ENCODE peak calls at places on chromosomes 16 and 17, in nine cellular contexts. G is body of pancreas; R is epithelial cell of esophagus; O is nephron progenitor cell; D is CD4-positive, alpha-beta T cell; P is fibroblast of mammary gland; L is GM12865; W is GM13976; V is heart right ventricle. Y is an unnamed sample.

GRCh38 chr16:8668138-8668537 is 6.3 kb upstream of the ABAT start:
- DNase-seq in G (no peak), R (no peak), O (no peak), D (no peak), P (no peak), L (no peak), W (no peak), V (no peak), Y (no peak)

GRCh38 chr17:50719924-50720805 is 762 bp downstream of the LUC7L3 start:
- DNase-seq in G (no peak), R (no peak), O (no peak), D (no peak), P (no peak), L (no peak), W (no peak), V (no peak), Y (peak; percentile 44)

GRCh38 chr17:56815711-56816110 is 18.0 kb downstream of the C17orf67 start:
- DNase-seq in G (no peak), R (peak; percentile 53), O (no peak), D (no peak), P (peak; percentile 45), L (no peak), W (no peak), V (no peak), Y (no peak)

GRCh38 chr17:26773189-26774188 is 520.4 kb upstream of the WSB1 start:
- DNase-seq in G (no peak), R (no peak), O (no peak), D (no peak), P (no peak), L (no peak), W (no peak), V (no peak), Y (peak; percentile 2)

GRCh38 chr17:57440522-57441269 is 184.4 kb downstream of the MSI2 start:
- DNase-seq in G (peak; percentile 35), R (peak; percentile 86), O (peak; percentile 74), D (peak; percentile 55), P (peak; percentile 91), L (peak; percentile 40), W (peak; percentile 81), V (peak; percentile 72), Y (peak; percentile 69)

GRCh38 chr16:86732621-86733297 is 154.4 kb downstream of the FOXL1 start:
- DNase-seq in G (no peak), R (no peak), O (peak; percentile 61), D (no peak), P (peak; percentile 46), L (no peak), W (no peak), V (no peak), Y (no peak)

GRCh38 chr16:84418056-84418849 is 49.9 kb downstream of the ATP2C2 start:
- DNase-seq in G (no peak), R (no peak), O (no peak), D (no peak), P (no peak), L (no peak), W (no peak), V (no peak), Y (no peak)

GRCh38 chr16:16166085-16166484 is 57.2 kb downstream of the ABCC6 start:
- DNase-seq in G (no peak), R (no peak), O (no peak), D (no peak), P (no peak), L (no peak), W (no peak), V (no peak), Y (no peak)

GRCh38 chr17:80513201-80513600 is 31.4 kb upstream of the RPTOR start:
- DNase-seq in G (no peak), R (no peak), O (no peak), D (no peak), P (no peak), L (no peak), W (no peak), V (no peak), Y (no peak)

GRCh38 chr17:80512233-80512632 is 32.4 kb upstream of the RPTOR start:
- DNase-seq in G (no peak), R (peak; percentile 29), O (no peak), D (no peak), P (peak; percentile 65), L (no peak), W (no peak), V (no peak), Y (no peak)

GRCh38 chr17:80510772-80511171 is 33.9 kb upstream of the RPTOR start:
- DNase-seq in G (no peak), R (no peak), O (no peak), D (no peak), P (no peak), L (no peak), W (no peak), V (no peak), Y (no peak)

GRCh38 chr17:80510132-80510531 is 33.7 kb upstream of the NPTX1 start:
- DNase-seq in G (no peak), R (no peak), O (no peak), D (no peak), P (no peak), L (no peak), W (no peak), V (no peak), Y (no peak)

DNA sequence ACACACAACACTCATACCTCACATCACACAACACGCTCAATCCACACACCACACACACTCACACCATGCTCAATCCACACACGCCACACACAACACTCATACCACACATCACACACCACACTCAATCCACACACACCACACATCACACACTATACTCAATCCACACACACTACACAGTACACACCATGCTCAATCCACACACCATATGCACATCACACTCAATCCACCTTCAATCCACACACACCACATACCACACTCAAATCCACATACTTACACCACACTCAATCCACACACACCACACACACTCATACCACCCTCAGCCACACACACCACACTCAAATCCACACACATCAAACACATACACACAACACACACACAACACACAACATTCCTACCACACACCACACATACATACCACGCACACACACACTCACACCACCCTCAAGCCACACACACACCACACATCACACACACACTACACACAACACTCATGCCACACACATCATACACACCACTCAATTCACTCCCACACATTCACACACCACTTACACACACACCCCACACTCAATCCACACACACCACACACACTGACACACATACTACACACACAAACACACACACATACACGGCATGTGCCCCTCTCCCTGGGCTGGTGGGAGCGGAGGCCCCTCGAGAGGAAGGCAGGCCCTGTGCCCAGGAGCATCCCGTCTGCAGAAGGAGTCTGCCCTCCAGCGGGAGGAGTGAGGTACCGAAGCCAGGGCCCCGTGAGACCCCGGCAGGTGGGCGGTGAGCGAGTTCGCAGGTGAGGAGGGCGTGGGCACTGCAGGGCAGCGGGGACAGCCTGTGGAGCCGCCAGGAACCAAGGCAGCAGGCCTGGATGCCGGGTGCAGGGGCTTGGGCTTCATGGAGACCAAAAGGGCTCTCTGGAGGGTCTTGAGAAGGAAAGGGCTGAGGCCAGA is 33.1 kb upstream of the RPTOR start:
- DNase-seq in G (no peak), R (no peak), O (peak; percentile 33), D (no peak), P (no peak), L (no peak), W (no peak), V (no peak), Y (no peak)
- TF ChIP-seq CTCF in G (no peak), R (no peak), O (peak; percentile 18), D (no peak), P (no peak), L (no peak), W (no peak), V (no peak), Y (no peak)

GRCh38 chr16:588639-588888 is 1.3 kb upstream of the RAB40C start:
- DNase-seq in G (peak; percentile 64), R (peak; percentile 66), O (peak; percentile 56), D (peak; percentile 47), P (peak; percentile 72), L (peak; percentile 82), W (peak; percentile 62), V (peak; percentile 45), Y (no peak)

GRCh38 chr16:590165-590874 is 454 bp downstream of the RAB40C start:
- DNase-seq in G (no peak), R (peak; percentile 54), O (no peak), D (no peak), P (peak; percentile 31), L (no peak), W (no peak), V (peak; percentile 40), Y (no peak)

GRCh38 chr16:588889-589657 is 793 bp upstream of the RAB40C start:
- DNase-seq in G (peak; percentile 98), R (peak; percentile 96), O (peak; percentile 98), D (peak; percentile 97), P (peak; percentile 93), L (peak; percentile 98), W (peak; percentile 93), V (peak; percentile 99), Y (peak; percentile 95)

GRCh38 chr16:590875-591200 is 972 bp downstream of the RAB40C start:
- DNase-seq in G (no peak), R (no peak), O (no peak), D (no peak), P (no peak), L (no peak), W (no peak), V (no peak), Y (no peak)

GRCh38 chr16:589658-590159 is at the start of gene RAB40C:
- DNase-seq in G (peak; percentile 99), R (peak; percentile 99), O (peak; percentile 99), D (peak; percentile 99), P (peak; percentile 97), L (peak; percentile 100), W (peak; percentile 99), V (peak; percentile 99), Y (peak; percentile 100)
- TF ChIP-seq CTCF in G (peak; percentile 36), R (no peak), O (no peak), D (no peak), P (no peak), L (no peak), W (no peak), V (no peak), Y (peak; percentile 18)

GRCh38 chr16:27314986-27315332 is 1.2 kb downstream of the IL4R start:
- DNase-seq in G (no peak), R (no peak), O (no peak), D (no peak), P (no peak), L (no peak), W (no peak), V (no peak), Y (no peak)

GRCh38 chr16:27317320-27317719 is 3.5 kb downstream of the IL4R start:
- DNase-seq in G (no peak), R (peak; percentile 95), O (no peak), D (no peak), P (no peak), L (no peak), W (no peak), V (no peak), Y (no peak)

GRCh38 chr16:27316038-27316680 is 2.4 kb downstream of the IL4R start:
- DNase-seq in G (no peak), R (no peak), O (no peak), D (no peak), P (no peak), L (no peak), W (no peak), V (no peak), Y (no peak)

GRCh38 chr16:27314161-27314723 is 468 bp downstream of the IL4R start:
- DNase-seq in G (peak; percentile 43), R (peak; percentile 80), O (no peak), D (no peak), P (peak; percentile 98), L (peak; percentile 74), W (peak; percentile 74), V (peak; percentile 36), Y (peak; percentile 65)

DNA sequence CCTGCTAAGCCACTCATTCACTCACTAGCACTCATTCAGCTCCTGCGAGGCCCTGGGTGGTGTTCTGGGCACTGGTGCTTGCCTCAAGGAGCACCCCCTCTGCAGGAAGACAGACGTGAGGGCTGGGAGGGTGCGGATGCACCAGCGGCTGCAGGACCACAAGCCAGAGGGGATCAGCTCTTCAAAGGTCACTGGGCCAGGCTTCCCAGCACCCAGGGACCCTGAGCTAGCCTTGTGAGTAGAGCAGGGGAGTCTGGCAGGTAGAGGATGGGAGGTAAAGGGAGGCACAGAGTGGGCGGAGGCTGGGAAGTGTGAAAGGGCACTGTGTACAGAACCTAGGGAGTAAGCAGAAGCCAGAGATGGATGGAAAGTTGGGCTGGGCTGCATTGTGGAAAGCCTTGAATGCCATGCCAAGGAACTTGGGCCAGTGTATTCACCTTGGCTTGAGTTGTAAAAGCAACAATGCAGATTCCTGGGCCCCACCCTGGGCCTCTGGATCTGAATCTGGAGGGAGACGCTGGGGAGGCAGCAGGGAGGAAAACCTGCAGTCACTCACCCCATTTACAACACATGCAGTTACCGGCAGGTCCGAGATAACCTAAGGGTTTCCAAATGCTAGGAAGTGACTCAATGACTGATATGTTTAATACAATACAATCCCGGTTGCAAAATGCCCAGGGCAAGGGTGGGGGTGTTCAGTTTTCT is 1.7 kb downstream of the IL4R start:
- DNase-seq in G (no peak), R (peak; percentile 97), O (no peak), D (peak; percentile 46), P (peak; percentile 75), L (peak; percentile 38), W (no peak), V (peak; percentile 36), Y (peak; percentile 54)
- TF ChIP-seq CTCF in G (no peak), R (peak; percentile 31), O (no peak), D (no peak), P (no peak), L (no peak), W (no peak), V (no peak), Y (peak; percentile 8)

DNA sequence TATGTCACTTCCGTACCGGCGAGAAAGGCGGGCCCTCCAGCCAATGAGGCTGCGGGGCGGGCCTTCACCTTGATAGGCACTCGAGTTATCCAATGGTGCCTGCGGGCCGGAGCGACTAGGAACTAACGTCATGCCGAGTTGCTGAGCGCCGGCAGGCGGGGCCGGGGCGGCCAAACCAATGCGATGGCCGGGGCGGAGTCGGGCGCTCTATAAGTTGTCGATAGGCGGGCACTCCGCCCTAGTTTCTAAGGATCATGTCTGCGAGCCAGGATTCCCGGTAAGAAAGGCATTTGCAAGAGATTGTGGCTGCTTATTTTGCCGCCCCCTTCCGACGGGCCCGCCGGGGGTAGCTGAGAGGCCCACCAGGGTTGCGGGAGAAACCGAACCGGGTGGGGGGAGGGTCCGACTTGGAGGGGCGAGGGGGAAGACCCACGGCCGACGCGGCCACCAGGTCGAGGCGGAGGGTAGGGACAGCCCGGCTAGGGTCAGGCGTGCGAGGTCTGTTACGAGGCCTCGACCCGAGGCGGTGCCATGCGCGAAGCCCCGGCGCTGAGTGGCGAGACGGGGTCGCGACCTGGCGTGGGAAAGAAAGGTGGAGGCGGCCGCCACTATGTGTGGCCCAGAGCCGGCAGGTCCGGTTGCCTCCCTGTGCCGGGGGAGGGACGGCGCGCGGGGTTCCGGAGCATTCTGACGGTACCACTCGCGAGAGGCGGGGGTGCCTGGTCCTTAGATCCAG is 6.7 kb upstream of the CD68 start:
- DNase-seq in G (peak; percentile 100), R (peak; percentile 99), O (peak; percentile 99), D (peak; percentile 100), P (peak; percentile 99), L (peak; percentile 99), W (peak; percentile 99), V (peak; percentile 100), Y (peak; percentile 99)
- TF ChIP-seq CTCF in G (peak; percentile 23), R (no peak), O (no peak), D (no peak), P (no peak), L (no peak), W (no peak), V (no peak), Y (no peak)

Y was measured in GM13977.